ENCODE peak calls at places on chromosomes 13 and 19, in seven cellular contexts. Q is heart left ventricle; J is cardiac muscle cell; L is CD4-positive, CD25-positive, alpha-beta regulatory T cell; G is adipocyte; A is CD8-positive, alpha-beta memory T cell; I is ovary. F is an unnamed sample. For H3K4me1, the result is how much of the 10 kb centered on the place peaks cover.

GRCh38 chr13:90416519-90416918 is 931.0 kb upstream of the MIR17HG start:
- DNase-seq in L (no peak), I (no peak), G (peak), A (no peak), J (peak), Q (no peak), F (no peak)

GRCh38 chr13:78603240-78603947 is at the start of gene POU4F1:
- DNase-seq in J (peak), G (no peak), L (peak), A (peak), Q (no peak), I (no peak), F (peak)

GRCh38 chr13:114128624-114129522 is 3.5 kb downstream of the RASA3 start:
- DNase-seq in G (peak), L (peak), A (peak), Q (peak), J (peak), I (no peak), F (peak)

GRCh38 chr13:73765651-73766384 is 368.4 kb downstream of the KLF12 start:
- DNase-seq in I (peak), A (peak), Q (peak), J (peak), L (peak), G (no peak), F (peak)

GRCh38 chr19:18153555-18154134 is 682 bp downstream of the PIK3R2 start:
- DNase-seq in Q (no peak), A (no peak), G (peak), L (peak), I (peak), J (no peak), F (no peak)

GRCh38 chr13:94329277-94329676 is 150.2 kb downstream of the DCT start:
- DNase-seq in G (peak), L (no peak), J (peak), I (peak), A (no peak), Q (no peak), F (no peak)

GRCh38 chr19:4075373-4075772 is 8.7 kb upstream of the ZBTB7A start:
- DNase-seq in L (no peak), I (no peak), A (no peak), J (no peak), G (no peak), Q (no peak), F (no peak)

GRCh38 chr13:90510319-90510718 is 837.2 kb upstream of the MIR17HG start:
- DNase-seq in I (no peak), G (no peak), A (no peak), J (no peak), L (no peak), Q (no peak), F (no peak)

GRCh38 chr19:49716154-49716553 is 25.2 kb downstream of the CPT1C start:
- DNase-seq in L (no peak), J (peak), A (no peak), G (no peak), I (no peak), Q (no peak), F (no peak)

GRCh38 chr13:25911020-25911419 is 140.8 kb downstream of the SHISA2 start:
- DNase-seq in L (no peak), Q (no peak), A (no peak), J (no peak), G (no peak), I (no peak), F (no peak)

GRCh38 chr19:4406626-4407025 is 4.2 kb downstream of the CHAF1A start:
- DNase-seq in J (no peak), A (no peak), I (no peak), G (no peak), L (no peak), Q (no peak), F (no peak)

GRCh38 chr13:55394470-55394869 is 1746.2 kb upstream of the PRR20A start:
- DNase-seq in J (no peak), A (no peak), L (no peak), Q (no peak), G (no peak), I (no peak), F (no peak)

GRCh38 chr19:50313812-50314536 is 15.2 kb downstream of the KCNC3 start:
- DNase-seq in G (no peak), L (no peak), A (no peak), Q (no peak), J (no peak), I (no peak), F (peak)

GRCh38 chr19:47322048-47322447 is 9.9 kb upstream of the C5AR2 start:
- DNase-seq in Q (no peak), I (no peak), A (no peak), G (no peak), L (no peak), J (no peak), F (no peak)

GRCh38 chr13:45474584-45475454 is 10.1 kb downstream of the COG3 start:
- DNase-seq in A (no peak), I (no peak), J (no peak), L (no peak), Q (no peak), G (no peak), F (no peak)

GRCh38 chr19:45515081-45515624 is 7.9 kb downstream of the VASP start:
- DNase-seq in Q (no peak), A (peak), J (no peak), G (no peak), L (peak), I (no peak), F (peak)

GRCh38 chr19:41541990-41542584 is 33.9 kb upstream of the CEACAM21 start:
- DNase-seq in A (peak), J (peak), I (no peak), Q (peak), L (peak), G (peak), F (peak)

GRCh38 chr19:29467824-29468401 is 57.9 kb upstream of the VSTM2B start:
- DNase-seq in Q (no peak), G (no peak), A (no peak), L (peak), J (peak), I (no peak), F (no peak)

GRCh38 chr13:90951663-90952062 is 395.8 kb upstream of the MIR17HG start:
- DNase-seq in I (no peak), L (no peak), Q (no peak), G (no peak), A (no peak), J (no peak), F (no peak)

GRCh38 chr19:49488046-49488862 is 846 bp downstream of the RPL13A start:
- DNase-seq in Q (no peak), I (no peak), G (peak), A (no peak), J (no peak), L (no peak), F (no peak)

GRCh38 chr13:45833663-45834062 is 17.9 kb downstream of the SIAH3 start:
- DNase-seq in I (no peak), L (no peak), Q (no peak), A (no peak), G (peak), J (peak), F (no peak)

GRCh38 chr13:48493076-48493765 is 39.7 kb downstream of the RCBTB2 start:
- DNase-seq in J (peak), Q (no peak), A (peak), L (peak), I (no peak), G (no peak), F (no peak)

GRCh38 chr13:52599853-52600603 is 42.2 kb upstream of the HNRNPA1L2 start:
- DNase-seq in I (peak), L (peak), G (peak), J (peak), A (no peak), Q (peak), F (peak)

GRCh38 chr13:108895220-108895704 is 265.9 kb downstream of the MYO16 start:
- DNase-seq in G (peak), I (no peak), L (peak), Q (no peak), J (peak), A (no peak), F (no peak)

GRCh38 chr19:58572818-58573657 is at the start of gene MZF1:
- DNase-seq in Q (peak), I (peak), G (peak), A (peak), L (peak), J (peak), F (peak)

GRCh38 chr19:5953680-5954213 is 24.2 kb downstream of the RANBP3 start:
- DNase-seq in A (no peak), J (no peak), G (no peak), I (no peak), Q (no peak), L (peak), F (no peak)

GRCh38 chr19:37955986-37956385 is 49.0 kb downstream of the SIPA1L3 start:
- DNase-seq in Q (no peak), L (no peak), J (no peak), I (no peak), G (no peak), A (no peak), F (no peak)

DNA sequence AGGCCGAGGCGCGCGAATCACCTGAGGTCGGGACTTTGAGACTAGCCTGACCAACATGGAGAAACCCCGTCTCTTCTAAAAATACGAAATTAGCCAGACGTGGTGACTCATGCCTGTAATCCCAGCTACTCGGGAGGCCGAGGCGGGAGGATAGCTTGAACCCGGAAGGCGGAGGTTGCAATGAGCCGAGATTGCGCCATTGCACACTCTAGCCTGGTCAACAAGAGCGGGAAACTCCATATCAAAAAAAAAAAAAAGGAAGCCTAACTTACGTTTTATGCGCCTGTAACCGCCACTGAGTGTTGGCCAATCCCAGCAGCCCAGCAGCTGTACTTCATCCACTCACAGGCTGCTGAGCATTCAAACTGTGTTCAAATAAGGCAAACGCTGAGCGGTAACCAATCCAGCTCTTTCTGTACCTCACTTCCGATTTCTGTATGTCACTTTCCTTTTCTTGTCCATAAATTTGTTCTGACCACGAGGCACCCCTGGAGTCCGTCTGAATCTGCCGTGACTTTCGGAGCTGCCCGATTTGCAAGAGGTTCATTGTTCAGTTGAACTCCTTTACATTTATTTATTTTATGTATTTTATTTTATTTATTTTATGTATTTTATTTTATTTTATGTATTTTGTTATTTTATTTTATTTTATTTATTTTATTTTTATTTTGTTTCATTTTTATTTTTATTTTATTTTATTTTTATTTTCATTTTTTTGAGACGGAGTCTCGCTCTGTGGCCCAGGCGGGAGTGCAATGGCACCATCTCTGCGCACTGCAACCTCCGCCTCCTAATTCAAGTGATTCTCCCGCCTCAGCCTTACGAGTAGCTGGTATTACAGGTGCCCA is 18.2 kb downstream of the DPRX start:
- DNase-seq in G (no peak), I (no peak), A (no peak), J (no peak), Q (no peak), L (no peak), F (no peak)
- H3K4me3 ChIP-seq in G (no peak), I (no peak), A (no peak), J (no peak), Q (no peak), L (no peak), F (no peak)

DNA sequence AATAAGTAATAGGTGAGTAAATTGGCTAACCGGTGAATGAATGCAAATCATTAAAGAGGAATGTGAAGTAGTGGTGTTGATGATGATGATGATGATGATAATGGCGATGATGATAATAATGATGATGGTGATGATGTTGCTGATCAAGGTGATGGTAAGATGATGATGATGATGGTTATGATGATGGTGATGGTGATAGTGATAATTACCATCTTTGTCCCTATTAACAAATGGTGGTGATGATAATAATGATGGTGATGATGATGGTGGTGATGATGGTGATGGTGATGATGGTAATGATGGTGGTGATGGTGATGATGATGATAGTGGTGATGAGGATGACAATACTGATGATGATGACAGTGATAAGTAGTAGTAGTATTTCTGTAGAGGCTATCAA is 452.6 kb downstream of the ZNF536 start:
- DNase-seq in J (no peak), Q (no peak), I (no peak), G (no peak), A (no peak), L (no peak), F (no peak)
- H3K4me1 ChIP-seq in J (under half), Q (under half), I (under half), G (under half), A (under half), L (under half), F (under half)

DNA sequence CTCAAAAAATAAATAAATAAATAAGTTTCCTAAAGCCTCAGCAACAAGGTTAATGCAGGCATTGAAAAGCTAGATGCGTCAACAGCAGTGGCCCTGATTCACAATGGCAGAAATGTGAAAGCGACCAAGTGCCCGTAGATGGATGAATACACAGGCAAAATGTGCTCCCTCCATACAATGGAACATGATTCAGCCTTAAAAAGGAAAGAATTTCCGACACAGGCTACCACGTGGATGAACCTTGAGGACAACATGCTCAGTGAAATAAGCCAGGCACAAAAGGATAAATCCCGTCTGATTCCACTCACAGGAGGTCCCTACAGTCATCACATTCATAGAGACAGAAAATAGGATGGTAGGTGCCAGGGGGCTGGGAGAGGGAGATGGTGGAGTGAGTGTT is 31.7 kb downstream of the INSR start:
- DNase-seq in A (no peak), I (no peak), Q (no peak), G (no peak), J (no peak), L (no peak), F (no peak)
- H3K4me3 ChIP-seq in A (no peak), I (no peak), Q (no peak), G (no peak), J (no peak), L (no peak), F (no peak)

DNA sequence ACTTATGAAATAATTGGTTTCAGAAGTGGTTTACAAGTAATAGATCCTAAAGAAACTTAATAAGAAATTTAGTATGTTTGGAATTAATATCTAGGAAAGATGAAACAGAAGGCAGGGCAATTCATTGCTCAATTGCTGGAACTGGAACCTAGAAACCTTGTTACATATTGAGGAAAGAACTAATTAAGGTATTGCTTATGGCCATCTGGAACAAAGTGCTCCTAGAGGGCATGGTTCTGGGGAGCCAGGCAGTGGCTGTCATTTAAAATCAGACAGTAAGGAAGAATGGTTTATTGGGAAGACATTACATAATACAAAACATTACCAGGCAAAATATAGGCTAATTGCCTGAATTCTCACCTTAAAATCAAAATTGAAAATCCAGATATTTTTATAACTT is 224.1 kb downstream of the SLITRK6 start:
- DNase-seq in Q (no peak), I (no peak), A (no peak), J (no peak), G (no peak), L (no peak), F (no peak)
- H3K4me1 ChIP-seq in Q (under half), I (under half), A (under half), J (under half), G (under half), L (under half), F (under half)

DNA sequence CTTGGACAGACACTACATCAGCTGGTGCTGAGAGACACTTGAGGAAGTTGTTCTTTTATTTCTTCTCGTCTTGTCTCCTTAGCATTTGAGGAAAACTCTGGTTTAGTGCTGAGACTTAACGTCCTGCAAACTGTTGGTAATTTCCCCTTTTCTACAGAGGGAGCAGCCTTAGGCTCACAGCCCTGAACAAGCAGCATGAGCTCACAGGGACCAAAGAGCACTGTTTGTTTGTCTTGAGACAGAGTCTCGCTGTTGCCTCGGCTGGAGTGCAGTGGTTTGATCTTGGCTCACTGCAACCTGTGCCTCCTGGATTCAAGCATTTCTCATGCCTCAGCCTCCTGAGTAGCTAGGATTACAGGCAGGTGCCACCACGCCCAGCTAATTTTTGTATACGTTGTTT is 5.5 kb downstream of the ZNF805 start:
- DNase-seq in L (no peak), J (no peak), I (no peak), Q (no peak), G (no peak), A (no peak), F (no peak)
- H3K4me3 ChIP-seq in L (no peak), J (no peak), I (no peak), Q (no peak), G (no peak), A (no peak), F (no peak)

GRCh38 chr19:35041548-35042055 is at the start of gene HPN:
- DNase-seq in G (no peak), J (no peak), Q (no peak), L (no peak), A (no peak), I (no peak), F (no peak)

GRCh38 chr19:35040826-35041547 is 534 bp upstream of the HPN start:
- DNase-seq in A (no peak), I (peak), L (peak), G (no peak), J (peak), Q (peak), F (peak)

GRCh38 chr19:35043906-35044305 is 2.4 kb downstream of the HPN start:
- DNase-seq in I (no peak), J (no peak), G (no peak), A (no peak), L (no peak), Q (no peak), F (no peak)

GRCh38 chr19:35042954-35043604 is 1.6 kb downstream of the HPN start:
- DNase-seq in G (no peak), I (no peak), Q (no peak), L (no peak), A (no peak), J (no peak), F (no peak)

DNA sequence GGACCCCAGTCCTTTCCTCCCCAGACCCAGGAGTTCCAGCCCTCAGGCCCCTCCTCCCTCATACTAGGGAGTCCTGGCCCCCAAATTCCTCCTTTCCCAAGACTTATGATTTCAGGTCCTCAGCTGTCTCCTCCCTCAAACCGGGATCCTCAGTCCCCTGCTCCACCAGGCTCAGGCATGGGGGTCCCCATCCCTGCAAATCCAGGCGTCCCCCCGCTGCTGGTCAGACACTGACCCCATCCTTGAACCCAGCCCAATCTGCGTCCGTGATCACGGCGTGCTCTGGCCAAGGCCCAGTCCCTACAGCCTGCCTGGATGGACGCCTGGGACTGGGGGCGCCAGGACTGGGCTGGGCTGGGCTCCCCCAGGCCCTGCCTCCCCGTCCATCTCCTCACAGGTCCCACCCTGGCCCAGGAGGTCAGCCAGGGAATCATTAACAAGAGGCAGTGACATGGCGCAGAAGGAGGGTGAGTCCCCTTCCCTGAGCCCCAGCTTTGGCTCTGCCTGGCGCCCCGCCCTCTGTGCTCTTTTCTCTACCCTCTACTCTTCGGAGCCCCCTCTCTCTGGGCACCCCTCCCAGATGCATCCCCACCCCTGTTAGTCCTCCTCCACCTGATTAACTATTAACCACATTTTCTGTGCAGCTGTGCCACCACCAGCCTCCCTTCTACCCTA is 672 bp downstream of the HPN start:
- DNase-seq in Q (no peak), I (no peak), G (no peak), A (no peak), J (no peak), L (no peak), F (no peak)
- H3K4me1 ChIP-seq in Q (under half), I (under half), G (under half), A (under half), J (under half), L (under half), F (under half)

F was measured in aorta.